ENCODE peak calls at places on chromosomes 11 and 22, in ten cellular contexts. F, O, H, K, W, E, V, S, Q and G are unnamed samples.

GRCh38 chr11:88631497-88631896 is 294.0 kb upstream of the CTSC start:
- DNase-seq in H (peak), F (no peak), Q (no peak), W (no peak), V (no peak), O (no peak), K (no peak), E (no peak), S (no peak), G (no peak)

GRCh38 chr11:79512706-79513469 is 72.1 kb upstream of the TENM4 start:
- DNase-seq in E (no peak), F (no peak), S (no peak), O (no peak), W (no peak), H (no peak), V (no peak), K (no peak), Q (no peak), G (no peak)

GRCh38 chr11:18172686-18173085 is at the start of gene MRGPRX4:
- DNase-seq in W (no peak), H (no peak), S (no peak), V (no peak), F (no peak), Q (no peak), K (no peak), E (no peak), O (no peak), G (no peak)

GRCh38 chr11:120912504-120912903 is 111.4 kb upstream of the TBCEL start:
- DNase-seq in H (no peak), K (no peak), V (peak), S (no peak), F (no peak), O (no peak), E (no peak), W (peak), Q (no peak), G (no peak)

GRCh38 chr11:117931971-117932370 is 2.8 kb upstream of the TMPRSS13 start:
- DNase-seq in O (no peak), Q (no peak), K (no peak), W (no peak), E (no peak), H (peak), S (peak), F (no peak), V (no peak), G (no peak)

GRCh38 chr22:35457729-35458546 is 58.0 kb downstream of the MCM5 start:
- DNase-seq in K (no peak), W (no peak), E (no peak), O (no peak), F (no peak), H (peak), S (no peak), Q (no peak), V (no peak), G (no peak)

GRCh38 chr22:27295605-27296004 is 506.0 kb downstream of the MN1 start:
- DNase-seq in K (no peak), S (no peak), O (no peak), H (no peak), V (no peak), E (no peak), F (no peak), W (no peak), Q (no peak), G (no peak)

GRCh38 chr11:122642971-122643370 is 12.6 kb upstream of the UBASH3B start:
- DNase-seq in W (no peak), F (no peak), V (no peak), H (no peak), K (no peak), S (no peak), E (no peak), Q (no peak), O (no peak), G (no peak)

GRCh38 chr22:33054276-33054675 is 3.9 kb downstream of the SYN3 start:
- DNase-seq in S (no peak), E (no peak), V (no peak), O (no peak), K (no peak), H (no peak), F (no peak), W (no peak), Q (no peak), G (no peak)